ENCODE peak calls at places on chromosomes 11 and 22, in four cellular contexts. U is GM23248; Y is activated naive CD4-positive, alpha-beta T cell treated with anti-CD3 and anti-CD28 coated beads, Interleukin-2, amount 10 ng/mL, durations not matched to agents 7 days and 5 days; Z is brain microvascular endothelial cell. J is an unnamed sample.
A peak's percentile ranks its signal among the peaks of the same experiment; 100 is the strongest.

GRCh38 chr11:496834-497564 is 10.0 kb downstream of the RNH1 start:
- DNase-seq in U (no peak), Y (no peak), Z (no peak), J (peak; percentile 32)

GRCh38 chr11:68976563-68976962 is 4.2 kb downstream of the MRGPRD start:
- DNase-seq in Z (no peak), U (no peak), Y (no peak), J (no peak)

GRCh38 chr22:39030705-39031104 is 9.8 kb downstream of the APOBEC3D start:
- DNase-seq in U (no peak), Z (no peak), Y (no peak), J (no peak)

GRCh38 chr11:123377355-123377754 is 52.7 kb upstream of the GRAMD1B start:
- DNase-seq in U (no peak), Z (no peak), Y (no peak), J (no peak)

GRCh38 chr11:31233425-31233824 is 136.1 kb downstream of the DCDC1 start:
- DNase-seq in U (peak; percentile 14), Y (no peak), Z (no peak), J (no peak)

GRCh38 chr11:67303132-67303988 is at the start of gene SSH3:
- DNase-seq in U (peak; percentile 82), Y (peak; percentile 63), Z (no peak), J (peak; percentile 92)

GRCh38 chr11:120663142-120663541 is 151.6 kb downstream of the GRIK4 start:
- DNase-seq in U (no peak), Y (no peak), Z (no peak), J (no peak)

GRCh38 chr22:33023119-33023827 is 34.9 kb downstream of the SYN3 start:
- DNase-seq in Z (no peak), Y (no peak), U (no peak), J (no peak)

GRCh38 chr11:58788355-58789023 is 56.0 kb downstream of the GLYATL2 start:
- DNase-seq in Y (peak; percentile 53), U (peak; percentile 78), Z (peak; percentile 27), J (peak; percentile 26)

GRCh38 chr11:102284008-102284407 is 33.3 kb upstream of the BIRC3 start:
- DNase-seq in U (no peak), Y (no peak), Z (no peak), J (no peak)

GRCh38 chr11:73521621-73522020 is 76.3 kb downstream of the FAM168A start:
- DNase-seq in Y (no peak), U (peak; percentile 63), Z (peak; percentile 22), J (no peak)

GRCh38 chr11:46200537-46201281 is 76.8 kb upstream of the CREB3L1 start:
- DNase-seq in Z (no peak), U (peak; percentile 83), Y (no peak), J (no peak)

GRCh38 chr22:41998361-41999261 is at the start of gene WBP2NL:
- DNase-seq in Z (peak; percentile 58), Y (peak; percentile 90), U (peak; percentile 88), J (peak; percentile 76)

GRCh38 chr22:49371325-49372110 is 456.2 kb downstream of the BRD1 start:
- DNase-seq in Z (no peak), Y (no peak), U (no peak), J (no peak)

GRCh38 chr22:34858026-34858425 is 207.9 kb upstream of the ISX start:
- DNase-seq in Y (no peak), Z (no peak), U (no peak), J (no peak)

GRCh38 chr11:19080579-19080993 is 20.1 kb upstream of the MRGPRX2 start:
- DNase-seq in Z (no peak), U (peak; percentile 76), Y (no peak), J (no peak)

GRCh38 chr11:107928767-107929507 is 689 bp downstream of the RAB39A start:
- DNase-seq in U (no peak), Y (no peak), Z (no peak), J (peak; percentile 68)

GRCh38 chr11:1852885-1853284 is at the start of gene LSP1:
- DNase-seq in Z (no peak), U (no peak), Y (peak; percentile 93), J (no peak)

GRCh38 chr11:112016765-112017356 is 8.3 kb upstream of the DLAT start:
- DNase-seq in Y (no peak), U (peak; percentile 74), Z (no peak), J (no peak)

GRCh38 chr22:30325065-30325720 is 1.5 kb downstream of the TBC1D10A start:
- DNase-seq in Y (no peak), Z (peak; percentile 77), U (peak; percentile 94), J (no peak)

GRCh38 chr11:76653674-76654309 is 16.8 kb downstream of the LRRC32 start:
- DNase-seq in Z (no peak), Y (peak; percentile 15), U (peak; percentile 52), J (no peak)

GRCh38 chr22:35330258-35330861 is 30.7 kb downstream of the TOM1 start:
- DNase-seq in Y (peak; percentile 71), U (peak; percentile 92), Z (peak; percentile 65), J (no peak)

GRCh38 chr22:50498322-50498861 is 9.1 kb downstream of the LMF2 start:
- DNase-seq in Y (peak; percentile 84), U (peak; percentile 79), Z (peak; percentile 48), J (peak; percentile 82)